ENCODE peak calls at places on chromosomes 2 and 18, in ten cellular contexts. G, P, J, Q, V, D, I, C, S and A are unnamed samples.

GRCh38 chr2:152483276-152483996 is 148.5 kb downstream of the FMNL2 start:
- DNase-seq in J (no peak), I (no peak), Q (no peak), D (no peak), S (no peak), C (no peak), P (peak; percentile 75), V (no peak), G (no peak), A (no peak)

GRCh38 chr2:3814846-3815245 is 111.5 kb downstream of the DCDC2C start:
- DNase-seq in S (no peak), Q (no peak), V (no peak), G (peak; percentile 77), J (no peak), P (no peak), I (no peak), D (no peak), C (no peak), A (no peak)

GRCh38 chr2:190781604-190782198 is 98.9 kb upstream of the GLS start:
- DNase-seq in C (peak; percentile 88), D (no peak), S (no peak), Q (no peak), G (peak; percentile 26), I (no peak), V (peak; percentile 42), P (peak; percentile 74), J (peak; percentile 70), A (no peak)

GRCh38 chr2:158685646-158686045 is 109.5 kb upstream of the DAPL1 start:
- DNase-seq in G (no peak), S (no peak), Q (no peak), C (no peak), V (no peak), J (no peak), P (no peak), I (no peak), D (no peak), A (no peak)

GRCh38 chr2:209322905-209323517 is 100.8 kb upstream of the MAP2 start:
- DNase-seq in V (no peak), I (no peak), C (no peak), D (no peak), S (no peak), G (no peak), Q (no peak), J (no peak), P (no peak), A (no peak)

GRCh38 chr18:56402872-56403516 is 235.4 kb downstream of the TXNL1 start:
- DNase-seq in I (no peak), G (no peak), V (no peak), S (no peak), D (no peak), C (peak; percentile 95), Q (peak; percentile 71), J (no peak), P (peak; percentile 39), A (no peak)

GRCh38 chr18:7576685-7577084 is 9.6 kb downstream of the PTPRM start:
- DNase-seq in S (no peak), C (peak; percentile 36), P (no peak), Q (no peak), J (no peak), I (no peak), G (no peak), V (no peak), D (no peak), A (no peak)

GRCh38 chr2:171824086-171824485 is 70.0 kb downstream of the SLC25A12 start:
- DNase-seq in J (no peak), Q (no peak), P (no peak), G (no peak), D (no peak), V (no peak), I (no peak), C (peak; percentile 69), S (no peak), A (no peak)

GRCh38 chr2:45786831-45787357 is 135.4 kb downstream of the PRKCE start:
- DNase-seq in V (no peak), I (no peak), Q (no peak), S (no peak), C (peak; percentile 39), D (no peak), G (no peak), J (no peak), P (no peak), A (no peak)

GRCh38 chr2:14297340-14297739 is 335.2 kb upstream of the LRATD1 start:
- DNase-seq in Q (no peak), D (no peak), P (no peak), J (no peak), C (no peak), S (no peak), V (no peak), G (no peak), I (no peak), A (no peak)

GRCh38 chr2:83191316-83191715 is 1267.8 kb downstream of the SUCLG1 start:
- DNase-seq in D (no peak), Q (no peak), G (no peak), P (no peak), J (no peak), S (no peak), V (no peak), I (no peak), C (no peak), A (no peak)

GRCh38 chr2:49224426-49225010 is 70.2 kb upstream of the FSHR start:
- DNase-seq in V (peak; percentile 54), G (no peak), S (no peak), J (no peak), Q (no peak), D (no peak), I (no peak), P (no peak), C (no peak), A (no peak)

GRCh38 chr18:74895686-74896085 is 298.0 kb downstream of the ZNF407 start:
- DNase-seq in V (no peak), J (no peak), G (no peak), I (no peak), D (no peak), P (no peak), C (peak; percentile 61), S (no peak), Q (no peak), A (no peak)

GRCh38 chr2:105711394-105711793 is 33.3 kb upstream of the NCK2 start:
- DNase-seq in Q (no peak), C (no peak), V (no peak), S (no peak), I (no peak), D (no peak), J (no peak), P (no peak), G (no peak), A (no peak)
- TF ChIP-seq CTCF in Q (no peak), C (no peak), V (no peak), S (no peak), I (no peak), D (no peak), J (no peak), P (no peak), G (no peak), A (no peak)

DNA sequence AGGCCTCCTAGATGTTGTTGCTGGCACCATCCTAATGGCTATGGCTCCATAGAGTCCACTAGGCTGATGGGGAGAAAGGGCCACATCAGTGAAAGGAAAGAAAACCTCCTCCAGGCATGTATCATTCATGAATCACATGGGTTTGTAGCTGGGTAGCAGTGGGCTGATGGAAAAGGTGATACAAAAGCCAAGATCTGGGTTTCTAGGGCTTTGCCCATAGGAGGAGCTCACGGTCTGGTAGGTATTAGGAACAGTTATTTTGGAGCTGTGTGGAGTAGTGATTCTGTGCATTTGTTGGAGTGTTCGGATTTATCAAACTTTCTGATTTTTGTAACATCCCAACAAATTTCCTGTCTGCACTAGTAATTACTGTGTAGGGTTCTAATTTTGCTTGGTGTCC is 259.2 kb downstream of the SLC4A3 start:
- DNase-seq in J (no peak), C (no peak), V (no peak), Q (no peak), P (peak; percentile 21), G (no peak), D (no peak), I (no peak), S (no peak), A (no peak)
- TF ChIP-seq CTCF in J (no peak), C (no peak), V (no peak), Q (peak; percentile 44), P (peak; percentile 18), G (peak; percentile 43), D (no peak), I (no peak), S (no peak), A (no peak)

GRCh38 chr2:129847043-129847442 is 132.4 kb upstream of the RAB6C start:
- DNase-seq in Q (no peak), C (no peak), I (no peak), S (no peak), G (no peak), D (no peak), P (no peak), J (no peak), V (no peak), A (no peak)

DNA sequence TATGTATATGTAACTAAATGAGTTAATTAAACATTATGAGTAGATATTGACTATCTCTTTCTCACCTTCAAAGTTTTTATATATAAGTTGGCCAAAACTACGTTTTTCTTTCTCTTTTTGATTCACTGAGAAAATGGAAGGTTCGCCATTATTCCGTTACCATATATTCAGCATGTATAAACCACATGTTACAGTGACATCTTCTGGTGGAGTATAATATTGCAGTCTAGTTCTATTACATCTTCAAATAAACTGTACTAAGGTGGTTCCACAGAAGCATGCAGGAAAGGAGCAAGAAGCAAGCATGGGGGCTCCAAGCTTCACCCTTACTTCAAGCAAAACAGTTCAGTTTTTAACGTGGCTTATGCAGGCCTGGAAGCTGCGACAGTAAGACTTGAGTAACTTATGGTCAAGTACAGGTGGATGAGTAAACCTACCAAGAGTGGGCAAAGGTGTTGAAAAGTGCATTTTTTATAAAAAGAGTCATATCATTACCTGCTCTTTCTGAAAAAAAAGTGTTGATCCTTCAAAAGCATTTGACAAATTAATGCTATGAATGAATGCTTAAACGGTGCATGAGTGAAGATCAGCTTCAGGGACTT is 129.8 kb upstream of the RAB6C start:
- DNase-seq in D (no peak), G (no peak), Q (peak; percentile 44), S (no peak), P (peak; percentile 76), V (no peak), J (peak; percentile 71), I (no peak), C (peak; percentile 87), A (no peak)
- TF ChIP-seq CTCF in D (peak; percentile 53), G (peak; percentile 19), Q (peak; percentile 69), S (peak; percentile 83), P (peak; percentile 69), V (peak; percentile 76), J (peak; percentile 69), I (peak; percentile 79), C (peak; percentile 68), A (peak; percentile 78)

GRCh38 chr2:228681979-228682378 is 500.5 kb upstream of the SPHKAP start:
- DNase-seq in J (no peak), P (no peak), S (no peak), G (no peak), D (no peak), I (no peak), V (no peak), C (no peak), Q (no peak), A (no peak)

GRCh38 chr2:228675715-228676114 is 494.2 kb upstream of the SPHKAP start:
- DNase-seq in G (no peak), C (peak; percentile 83), J (no peak), V (no peak), D (no peak), P (no peak), Q (no peak), I (no peak), S (no peak), A (no peak)

GRCh38 chr2:228678110-228678509 is 496.6 kb upstream of the SPHKAP start:
- DNase-seq in D (no peak), G (no peak), S (no peak), Q (no peak), P (no peak), J (no peak), I (no peak), C (no peak), V (no peak), A (no peak)

GRCh38 chr2:228681426-228681825 is 499.9 kb upstream of the SPHKAP start:
- DNase-seq in P (peak; percentile 44), S (no peak), D (no peak), J (no peak), Q (no peak), C (peak; percentile 80), I (no peak), G (no peak), V (no peak), A (no peak)
- TF ChIP-seq CTCF in P (peak; percentile 37), S (peak; percentile 46), D (no peak), J (no peak), Q (peak; percentile 54), C (peak; percentile 55), I (peak; percentile 54), G (no peak), V (peak; percentile 56), A (no peak)